ENCODE peak calls at places on chromosomes 11 and 22, in nine cellular contexts. I is activated naive CD4-positive, alpha-beta T cell treated with anti-CD3 and anti-CD28 coated beads, Interleukin-2, amount 10 ng/mL, durations not matched to agents 7 days and 5 days; B is activated CD4-positive, alpha-beta T cell treated with anti-CD3 and anti-CD28 coated beads for 1 hour; F is frontal cortex; H is DMS79 treated with DMSO at 0.1 percent for 48 hours; D is GM10248; V is activated T-helper 1 cell treated with Interleukin-2 at 50 U/mL for 16 hours; R is EL; M is memory B cell. E is an unnamed sample.

GRCh38 chr11:87819141-87819540 is 356.1 kb downstream of the RAB38 start:
- DNase-seq in I (no peak), B (no peak), F (no peak), H (no peak), D (no peak), V (no peak), R (peak; percentile 16), M (no peak), E (no peak)

GRCh38 chr11:127003260-127003981 is 2.9 kb upstream of the KIRREL3 start:
- DNase-seq in I (no peak), B (no peak), F (peak; percentile 56), H (peak; percentile 90), D (peak; percentile 29), V (no peak), R (peak; percentile 81), M (no peak), E (peak; percentile 80)

GRCh38 chr11:108122166-108122628 is 830 bp downstream of the ACAT1 start:
- DNase-seq in I (no peak), B (no peak), F (no peak), H (peak; percentile 65), D (no peak), V (no peak), R (peak; percentile 31), M (no peak), E (peak; percentile 24)

GRCh38 chr11:57275582-57275981 is 38.5 kb upstream of the APLNR start:
- DNase-seq in I (no peak), B (no peak), F (no peak), H (no peak), D (no peak), V (no peak), R (no peak), M (no peak), E (no peak)

GRCh38 chr11:75547617-75548054 is 14.4 kb upstream of the SERPINH1 start:
- DNase-seq in I (peak; percentile 45), B (no peak), F (no peak), H (peak; percentile 69), D (peak; percentile 81), V (no peak), R (peak; percentile 74), M (no peak), E (peak; percentile 87)

GRCh38 chr11:37072538-37072937 is 474.5 kb upstream of the RAG2 start:
- DNase-seq in I (no peak), B (no peak), F (no peak), H (no peak), D (no peak), V (no peak), R (no peak), M (no peak), E (no peak)

GRCh38 chr11:62444271-62444833 is 25.5 kb downstream of the SCGB1A1 start:
- DNase-seq in I (peak; percentile 42), B (peak; percentile 13), F (peak; percentile 54), H (peak; percentile 47), D (peak; percentile 57), V (peak; percentile 1), R (peak; percentile 69), M (peak; percentile 64), E (peak; percentile 94)

GRCh38 chr11:84719935-84720577 is 907.1 kb downstream of the DLG2 start:
- DNase-seq in I (no peak), B (no peak), F (no peak), H (no peak), D (no peak), V (no peak), R (no peak), M (no peak), E (no peak)

GRCh38 chr11:1827095-1827797 is 7.5 kb upstream of the SYT8 start:
- DNase-seq in I (no peak), B (no peak), F (peak; percentile 70), H (peak; percentile 53), D (no peak), V (no peak), R (peak; percentile 77), M (peak; percentile 9), E (peak; percentile 87)

GRCh38 chr11:58152776-58153175 is 27.4 kb upstream of the OR9I1 start:
- DNase-seq in I (no peak), B (no peak), F (no peak), H (no peak), D (no peak), V (no peak), R (no peak), M (no peak), E (no peak)

GRCh38 chr22:29078036-29078868 is 5.4 kb downstream of the KREMEN1 start:
- DNase-seq in I (no peak), B (no peak), F (no peak), H (no peak), D (no peak), V (no peak), R (no peak), M (no peak), E (no peak)

GRCh38 chr11:90747057-90747456 is 524.2 kb upstream of the CHORDC1 start:
- DNase-seq in I (no peak), B (no peak), F (no peak), H (no peak), D (no peak), V (no peak), R (no peak), M (no peak), E (no peak)

GRCh38 chr11:12871788-12872321 is 137.3 kb upstream of the RASSF10 start:
- DNase-seq in I (no peak), B (no peak), F (no peak), H (no peak), D (no peak), V (no peak), R (peak; percentile 60), M (no peak), E (no peak)

GRCh38 chr11:12410006-12410728 is 32.8 kb downstream of the PARVA start:
- DNase-seq in I (no peak), B (no peak), F (no peak), H (no peak), D (no peak), V (no peak), R (peak; percentile 69), M (no peak), E (no peak)

GRCh38 chr22:36839356-36840073 is 21.3 kb upstream of the NCF4 start:
- DNase-seq in I (no peak), B (no peak), F (no peak), H (no peak), D (no peak), V (no peak), R (peak; percentile 41), M (no peak), E (no peak)

GRCh38 chr11:67120881-67121710 is 2.0 kb downstream of the KDM2A start:
- DNase-seq in I (peak; percentile 34), B (no peak), F (no peak), H (peak; percentile 30), D (peak; percentile 55), V (no peak), R (peak; percentile 53), M (no peak), E (no peak)

GRCh38 chr11:34198523-34198922 is 93.1 kb downstream of the NAT10 start:
- DNase-seq in I (no peak), B (no peak), F (no peak), H (no peak), D (no peak), V (no peak), R (peak; percentile 18), M (no peak), E (no peak)